ENCODE peak calls at places on chromosomes 16 and 17, in eight cellular contexts. N, H, E, U, D, T, I and X are unnamed samples.

GRCh38 chr16:66918803-66919568 is at the start of gene CDH16:
- DNase-seq in N (no peak), H (no peak), E (no peak), U (no peak), D (no peak), T (no peak), I (no peak), X (no peak)

GRCh38 chr16:87461466-87461975 is 31.3 kb downstream of the ZCCHC14 start:
- DNase-seq in N (no peak), H (peak; percentile 49), E (no peak), U (peak; percentile 84), D (peak; percentile 95), T (peak; percentile 96), I (peak; percentile 47), X (peak; percentile 89)

GRCh38 chr16:50611332-50611934 is 63.2 kb downstream of the NKD1 start:
- DNase-seq in N (no peak), H (no peak), E (no peak), U (no peak), D (peak; percentile 66), T (no peak), I (peak; percentile 45), X (no peak)

GRCh38 chr16:64278196-64278595 is 843.7 kb downstream of the CDH11 start:
- DNase-seq in N (peak; percentile 66), H (no peak), E (no peak), U (no peak), D (no peak), T (no peak), I (no peak), X (no peak)

GRCh38 chr16:80150978-80151705 is 389.7 kb upstream of the DYNLRB2 start:
- DNase-seq in N (peak; percentile 56), H (no peak), E (no peak), U (no peak), D (no peak), T (no peak), I (no peak), X (no peak)

GRCh38 chr16:6636457-6636856 is 696.2 kb upstream of the RBFOX1 start:
- DNase-seq in N (no peak), H (no peak), E (no peak), U (no peak), D (no peak), T (no peak), I (no peak), X (no peak)

GRCh38 chr17:73342549-73343167 is 30.9 kb upstream of the CDC42EP4 start:
- DNase-seq in N (peak; percentile 74), H (no peak), E (peak; percentile 80), U (no peak), D (peak; percentile 75), T (no peak), I (peak; percentile 70), X (peak; percentile 70)

GRCh38 chr17:44875761-44876160 is 23.5 kb downstream of the EFTUD2 start:
- DNase-seq in N (no peak), H (no peak), E (no peak), U (no peak), D (no peak), T (no peak), I (peak; percentile 83), X (no peak)

GRCh38 chr16:50298591-50299507 is 32.5 kb downstream of the ADCY7 start:
- DNase-seq in N (no peak), H (no peak), E (no peak), U (no peak), D (peak; percentile 63), T (no peak), I (no peak), X (no peak)

GRCh38 chr17:38942641-38943040 is 17.2 kb downstream of the LASP1NB start:
- DNase-seq in N (no peak), H (no peak), E (no peak), U (no peak), D (no peak), T (no peak), I (no peak), X (no peak)

GRCh38 chr16:21708533-21709115 is 44.9 kb downstream of the OTOA start:
- DNase-seq in N (peak; percentile 92), H (peak; percentile 2), E (peak; percentile 25), U (peak; percentile 89), D (peak; percentile 68), T (peak; percentile 78), I (peak; percentile 62), X (peak; percentile 85)

GRCh38 chr17:36124879-36125824 is 21.5 kb downstream of the CCL4 start:
- DNase-seq in N (no peak), H (no peak), E (no peak), U (no peak), D (no peak), T (no peak), I (no peak), X (peak; percentile 34)

GRCh38 chr17:42989726-42990652 is 8.2 kb upstream of the RPL27 start:
- DNase-seq in N (peak; percentile 46), H (no peak), E (peak; percentile 21), U (no peak), D (no peak), T (no peak), I (no peak), X (no peak)

GRCh38 chr17:37744961-37745800 is at the start of gene HNF1B:
- DNase-seq in N (no peak), H (no peak), E (no peak), U (no peak), D (peak; percentile 87), T (peak; percentile 63), I (no peak), X (peak; percentile 56)